ENCODE peak calls at places on chromosomes 13 and 19, in seven cellular contexts. M is breast epithelium, Y is K562, F is prostate gland, N is HL-60, A is upper lobe of left lung, C is GM12892. R is an unnamed sample.

GRCh38 chr13:54637377-54637776 is 1608.8 kb downstream of the OLFM4 start:
- DNase-seq in A (no peak), M (no peak), Y (no peak), F (no peak), C (no peak), N (no peak), R (no peak)

GRCh38 chr13:73274147-73274546 is 215.3 kb downstream of the KLF5 start:
- DNase-seq in F (no peak), N (no peak), C (no peak), M (no peak), A (no peak), Y (no peak), R (no peak)

GRCh38 chr19:3094638-3095374 is 644 bp downstream of the GNA11 start:
- DNase-seq in C (no peak), A (peak), F (no peak), N (no peak), Y (no peak), M (no peak), R (no peak)

GRCh38 chr19:13042443-13043130 is 47.3 kb downstream of the NFIX start:
- DNase-seq in N (no peak), F (no peak), M (no peak), A (no peak), Y (no peak), C (no peak), R (no peak)

GRCh38 chr13:94711561-94712286 is 621 bp downstream of the SOX21 start:
- DNase-seq in N (peak), Y (peak), F (no peak), C (no peak), A (peak), M (no peak), R (no peak)

GRCh38 chr19:3350014-3350663 is 16.2 kb upstream of the NFIC start:
- DNase-seq in F (peak), C (no peak), M (no peak), A (no peak), Y (no peak), N (no peak), R (no peak)

GRCh38 chr19:41872384-41872774 is 4.7 kb upstream of the CD79A start:
- DNase-seq in N (no peak), C (no peak), M (no peak), A (no peak), F (no peak), Y (no peak), R (no peak)

GRCh38 chr19:7500811-7501450 is 12.1 kb upstream of the PEX11G start:
- DNase-seq in F (peak), C (no peak), N (peak), A (peak), M (no peak), Y (peak), R (peak)

GRCh38 chr13:95494082-95494681 is 58.3 kb upstream of the CLDN10 start:
- DNase-seq in C (peak), N (peak), M (no peak), A (no peak), Y (peak), F (peak), R (peak)

GRCh38 chr13:19862511-19863313 is 737 bp downstream of the ZMYM5 start:
- DNase-seq in A (no peak), C (peak), M (no peak), N (peak), Y (peak), F (peak), R (no peak)

GRCh38 chr19:41702208-41702651 is 6.2 kb upstream of the CEACAM5 start:
- DNase-seq in N (no peak), A (no peak), F (no peak), C (no peak), Y (no peak), M (no peak), R (no peak)

GRCh38 chr13:21297452-21297851 is 121.0 kb downstream of the MRPL57 start:
- DNase-seq in F (no peak), M (no peak), C (no peak), Y (no peak), A (no peak), N (peak), R (no peak)

GRCh38 chr19:12064266-12065099 is at the start of gene ZNF844:
- DNase-seq in F (peak), C (peak), Y (peak), M (peak), A (peak), N (no peak), R (no peak)

GRCh38 chr19:55484571-55485438 is at the start of gene NAT14:
- DNase-seq in M (no peak), F (no peak), A (peak), Y (peak), C (peak), N (peak), R (no peak)

GRCh38 chr19:45745606-45746005 is 12.4 kb downstream of the MEIOSIN start:
- DNase-seq in N (no peak), A (no peak), C (no peak), M (no peak), F (no peak), Y (no peak), R (no peak)

GRCh38 chr13:50991624-50992610 is 82.3 kb downstream of the RNASEH2B start:
- DNase-seq in M (no peak), F (no peak), N (peak), C (peak), Y (no peak), A (no peak), R (no peak)

GRCh38 chr19:28213476-28214082 is 999.4 kb downstream of the UQCRFS1 start:
- DNase-seq in A (no peak), N (no peak), C (no peak), F (no peak), Y (peak), M (no peak), R (no peak)

GRCh38 chr13:49530452-49530851 is 34.7 kb downstream of the PHF11 start:
- DNase-seq in F (no peak), A (no peak), Y (no peak), M (no peak), C (no peak), N (peak), R (no peak)

GRCh38 chr19:14031719-14032480 is at the start of gene IL27RA:
- DNase-seq in N (peak), A (peak), C (peak), Y (peak), F (peak), M (peak), R (no peak)

GRCh38 chr13:113357529-113357928 is 6.4 kb downstream of the GRTP1 start:
- DNase-seq in M (no peak), Y (no peak), C (no peak), N (no peak), A (no peak), F (no peak), R (no peak)

GRCh38 chr13:28059214-28059613 is 41.2 kb downstream of the FLT3 start:
- DNase-seq in F (no peak), M (no peak), A (no peak), N (peak), C (no peak), Y (peak), R (peak)

GRCh38 chr19:15779756-15780476 is 7.5 kb upstream of the OR10H5 start:
- DNase-seq in M (peak), Y (no peak), A (peak), N (no peak), F (peak), C (no peak), R (no peak)

GRCh38 chr13:75437582-75438318 is 44.2 kb downstream of the TBC1D4 start:
- DNase-seq in N (no peak), C (no peak), F (no peak), M (no peak), Y (peak), A (no peak), R (no peak)

GRCh38 chr19:2428027-2428690 is 773 bp upstream of the TIMM13 start:
- DNase-seq in M (peak), F (peak), A (peak), C (no peak), Y (no peak), N (no peak), R (no peak)

GRCh38 chr19:4524808-4525562 is 6.7 kb upstream of the PLIN4 start:
- DNase-seq in Y (peak), F (no peak), A (peak), C (peak), N (peak), M (no peak), R (peak)

GRCh38 chr13:98576215-98576945 is 527 bp downstream of the STK24 start:
- DNase-seq in F (peak), C (no peak), Y (peak), M (peak), A (peak), N (peak), R (no peak)

GRCh38 chr19:45972081-45972943 is 1.4 kb downstream of the NOVA2 start:
- DNase-seq in M (no peak), N (peak), C (no peak), Y (no peak), A (no peak), F (no peak), R (no peak)

GRCh38 chr13:31587696-31588266 is 151.5 kb upstream of the RXFP2 start:
- DNase-seq in N (no peak), Y (no peak), M (no peak), F (no peak), C (no peak), A (no peak), R (no peak)

GRCh38 chr19:35757231-35757748 is 461 bp upstream of the HSPB6 start:
- DNase-seq in C (no peak), F (no peak), A (peak), N (no peak), M (peak), Y (peak), R (no peak)
- TF ChIP-seq POLR2AphosphoS5 in C (no peak), F (no peak), A (no peak), N (no peak), M (peak), Y (peak), R (no peak)

DNA sequence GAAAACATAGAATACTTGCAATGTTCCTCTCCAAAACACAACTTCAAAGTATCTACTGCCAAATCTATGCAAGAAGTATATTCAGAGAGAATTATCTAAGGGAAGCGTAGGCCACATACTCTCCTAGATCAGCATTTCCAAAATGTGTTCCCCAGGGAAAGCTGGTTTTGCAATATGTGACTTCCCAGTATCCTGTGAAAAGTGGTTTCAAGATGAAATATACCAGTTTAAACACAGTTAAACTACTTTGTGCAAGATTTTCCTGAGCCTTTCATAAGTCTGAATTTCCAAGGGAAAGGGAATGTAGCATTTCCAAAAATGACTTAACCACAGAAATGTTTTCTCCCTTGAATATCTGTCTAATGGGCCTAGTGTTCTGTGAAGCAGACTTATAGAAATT is 7.6 kb downstream of the STARD13 start:
- DNase-seq in C (no peak), F (no peak), Y (no peak), M (no peak), A (no peak), N (no peak), R (no peak)
- TF ChIP-seq POLR2AphosphoS5 in C (no peak), F (no peak), Y (no peak), M (no peak), A (no peak), N (no peak), R (no peak)

GRCh38 chr19:10104130-10104513 is 1.6 kb upstream of the ANGPTL6 start:
- DNase-seq in N (no peak), M (no peak), C (no peak), A (no peak), F (no peak), Y (peak), R (no peak)

GRCh38 chr19:10102787-10103236 is 334 bp upstream of the ANGPTL6 start:
- DNase-seq in F (no peak), A (peak), N (peak), M (no peak), Y (no peak), C (no peak), R (no peak)

GRCh38 chr19:10105241-10106099 is 692 bp upstream of the PPAN start:
- DNase-seq in Y (peak), A (no peak), M (no peak), C (no peak), F (no peak), N (peak), R (no peak)

GRCh38 chr19:10106100-10106936 is at the start of gene PPAN:
- DNase-seq in C (peak), M (peak), A (peak), N (peak), Y (peak), F (peak), R (peak)

GRCh38 chr19:10104665-10105221 is 1.4 kb upstream of the PPAN start:
- DNase-seq in Y (peak), M (no peak), F (no peak), N (peak), C (no peak), A (peak), R (no peak)
- TF ChIP-seq POLR2AphosphoS5 in Y (no peak), M (no peak), F (no peak), N (peak), C (peak), A (no peak), R (no peak)

DNA sequence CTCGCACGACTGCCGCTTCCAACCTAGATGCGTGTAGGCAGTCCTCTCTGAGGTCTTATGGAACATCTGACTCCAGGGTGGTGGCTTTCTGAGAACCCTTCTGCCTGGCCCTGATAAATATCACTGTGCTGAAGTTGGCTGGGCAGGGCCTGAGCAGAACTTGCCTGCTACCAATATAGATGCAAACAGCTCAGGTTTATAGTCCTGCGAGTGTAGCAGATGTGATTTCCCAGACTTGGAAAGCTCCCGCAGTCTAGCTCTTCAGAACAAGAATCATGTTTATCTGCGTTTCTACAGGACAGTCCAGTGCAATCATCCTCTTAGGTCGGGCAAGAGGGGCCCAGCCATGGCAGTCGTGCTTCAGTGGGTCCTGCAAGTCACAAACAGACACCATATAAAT is 61.2 kb upstream of the GPR12 start:
- DNase-seq in Y (no peak), N (no peak), C (no peak), A (no peak), M (no peak), F (no peak), R (no peak)
- TF ChIP-seq POLR2AphosphoS5 in Y (no peak), N (no peak), C (no peak), A (no peak), M (no peak), F (no peak), R (no peak)

GRCh38 chr13:33272531-33273124 is 12.9 kb downstream of the STARD13 start:
- DNase-seq in N (no peak), Y (no peak), C (no peak), A (no peak), F (no peak), M (no peak), R (no peak)

GRCh38 chr13:33274264-33274663 is 11.3 kb downstream of the STARD13 start:
- DNase-seq in C (no peak), M (no peak), N (no peak), F (no peak), A (no peak), Y (no peak), R (no peak)

GRCh38 chr13:33275916-33276315 is 9.6 kb downstream of the STARD13 start:
- DNase-seq in F (no peak), M (no peak), N (no peak), Y (no peak), C (no peak), A (no peak), R (no peak)

GRCh38 chr13:33271759-33272158 is 13.8 kb downstream of the STARD13 start:
- DNase-seq in F (no peak), Y (no peak), N (no peak), C (no peak), M (no peak), A (no peak), R (no peak)

DNA sequence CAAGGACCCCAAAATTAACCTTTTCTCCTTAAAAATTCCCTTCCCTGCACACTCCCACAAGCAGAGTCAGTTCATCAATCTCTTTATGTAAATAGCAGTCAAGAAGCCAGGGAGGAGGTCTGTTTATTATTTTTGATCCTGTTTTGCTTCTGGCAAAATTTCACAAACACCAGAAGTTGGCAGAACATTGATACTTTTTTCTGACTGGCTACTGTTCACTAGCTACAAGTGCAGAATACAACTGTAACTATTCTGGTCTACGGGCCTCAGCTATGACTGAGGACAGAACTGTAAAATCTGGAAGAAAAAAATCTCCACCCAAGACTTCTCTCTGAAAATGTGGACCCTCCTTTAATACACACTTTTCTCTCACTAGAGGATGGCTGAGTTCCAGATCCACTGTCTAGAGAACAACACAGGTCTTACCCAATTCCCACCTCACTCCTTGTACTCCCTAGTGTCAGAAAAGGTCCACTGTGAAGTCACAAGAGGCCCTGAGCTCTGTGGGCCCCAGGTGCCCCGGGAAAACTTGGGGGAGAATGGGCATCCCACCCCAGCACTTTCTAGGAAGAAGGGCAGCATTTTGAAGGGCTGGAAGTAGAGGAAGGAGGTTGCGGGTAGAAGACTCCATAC is 14.5 kb downstream of the STARD13 start:
- DNase-seq in F (no peak), C (no peak), N (no peak), Y (no peak), M (no peak), A (no peak), R (no peak)
- TF ChIP-seq POLR2AphosphoS5 in F (no peak), C (no peak), N (no peak), Y (no peak), M (no peak), A (no peak), R (no peak)

GRCh38 chr19:38710416-38710702 is 33.9 kb downstream of the CAPN12 start:
- DNase-seq in F (no peak), N (no peak), A (no peak), C (no peak), M (no peak), Y (no peak), R (no peak)
- TF ChIP-seq POLR2AphosphoS5 in F (no peak), N (no peak), A (no peak), C (no peak), M (no peak), Y (no peak), R (no peak)

DNA sequence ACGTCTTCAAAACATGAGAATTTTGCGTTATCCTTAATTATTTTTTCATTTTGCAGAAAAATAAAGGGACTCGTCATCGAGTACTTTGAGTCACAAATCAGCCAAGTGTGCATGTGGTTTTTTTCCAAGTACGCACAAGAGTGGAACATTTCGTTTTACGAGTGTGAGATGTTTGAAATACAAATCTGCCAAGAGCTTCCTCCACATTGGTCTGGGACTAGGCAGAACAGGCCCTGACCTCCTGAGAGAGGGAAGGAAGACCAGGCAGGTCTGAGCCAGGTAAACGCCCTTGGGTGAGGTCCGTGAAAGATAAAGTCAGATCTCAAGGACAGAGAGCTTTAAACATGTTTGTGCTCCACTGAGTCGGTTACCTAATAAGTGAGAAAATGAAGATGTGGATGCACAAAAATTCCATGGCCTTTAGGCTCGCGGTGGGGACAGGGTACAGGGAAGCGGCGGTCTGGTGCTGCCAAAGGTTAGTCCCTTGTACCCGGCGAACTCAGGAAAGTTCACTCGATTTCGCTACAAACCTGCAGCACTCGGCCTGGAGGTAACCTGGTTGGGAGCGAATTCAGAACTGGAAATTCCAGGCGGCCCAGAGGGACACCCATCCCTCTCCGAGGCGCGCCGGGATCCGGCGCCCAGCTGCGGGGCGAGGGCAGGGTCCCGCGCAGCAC is 448 bp upstream of the ITM2B start:
- DNase-seq in N (peak), Y (no peak), C (no peak), F (peak), A (no peak), M (peak), R (no peak)
- TF ChIP-seq POLR2AphosphoS5 in N (no peak), Y (no peak), C (no peak), F (peak), A (no peak), M (no peak), R (no peak)

DNA sequence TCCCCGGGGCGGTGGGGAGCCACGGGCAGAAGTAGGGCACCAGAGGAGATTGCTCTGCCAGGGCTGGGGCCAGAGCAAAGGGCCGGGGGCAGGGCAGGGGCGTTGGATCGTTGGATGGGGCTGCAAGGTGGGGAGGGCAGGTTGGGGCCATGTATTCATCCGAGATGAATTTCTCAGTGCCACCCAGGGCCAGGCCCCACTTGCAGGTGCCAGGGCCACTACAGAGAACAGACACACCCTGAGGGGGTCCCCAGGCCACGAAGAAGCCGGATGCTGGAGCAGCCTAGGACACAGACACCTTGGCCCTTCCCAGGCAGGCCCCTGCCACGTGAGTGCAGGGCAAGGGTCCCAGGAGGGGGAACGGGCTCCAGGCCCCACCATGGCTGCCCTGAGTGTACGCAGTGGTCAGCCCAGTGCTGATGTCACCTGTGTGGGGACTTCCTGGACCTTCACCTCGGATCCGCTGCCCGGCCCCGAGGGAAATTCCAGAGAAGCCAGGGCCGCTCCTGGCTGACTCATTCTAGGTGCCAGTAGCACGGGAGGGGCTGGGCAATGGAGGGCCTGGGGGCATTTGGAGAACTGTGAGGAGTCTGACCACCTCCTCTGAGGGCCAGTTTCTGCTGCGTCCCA is 9.6 kb upstream of the SBNO2 start:
- DNase-seq in F (no peak), C (no peak), Y (no peak), M (peak), N (no peak), A (peak), R (peak)
- TF ChIP-seq POLR2AphosphoS5 in F (no peak), C (no peak), Y (no peak), M (peak), N (no peak), A (no peak), R (peak)

R was measured in HCT116.